ENCODE peak calls at places on chromosomes 12 and 14, in seven cellular contexts. C is CD4-positive, alpha-beta memory T cell; K is neuronal stem cell; T is left lung; Y is A673; E is thoracic aorta; F is heart left ventricle. O is an unnamed sample. For H3K9me3, the result is how much of the 10 kb centered on the place peaks cover.

GRCh38 chr12:38445040-38445439 is 128.5 kb downstream of the ALG10B start:
- DNase-seq in C (no peak), K (no peak), T (no peak), Y (no peak), E (no peak), F (no peak), O (no peak)

GRCh38 chr14:75654127-75654732 is 6.4 kb downstream of the ERG28 start:
- DNase-seq in C (peak), K (peak), T (peak), Y (peak), E (no peak), F (peak), O (peak)

GRCh38 chr14:92471919-92472318 is 41.7 kb upstream of the RIN3 start:
- DNase-seq in C (no peak), K (no peak), T (no peak), Y (no peak), E (no peak), F (no peak), O (no peak)

GRCh38 chr14:25014440-25014839 is 35.5 kb downstream of the STXBP6 start:
- DNase-seq in C (no peak), K (no peak), T (no peak), Y (no peak), E (no peak), F (no peak), O (no peak)

GRCh38 chr12:26832817-26833691 is at the start of gene ITPR2:
- DNase-seq in C (peak), K (peak), T (peak), Y (peak), E (peak), F (peak), O (peak)

GRCh38 chr12:79217306-79217705 is 352.7 kb downstream of the SYT1 start:
- DNase-seq in C (no peak), K (no peak), T (no peak), Y (no peak), E (no peak), F (no peak), O (no peak)

GRCh38 chr12:68733661-68734071 is 12.3 kb upstream of the SLC35E3 start:
- DNase-seq in C (no peak), K (no peak), T (no peak), Y (no peak), E (no peak), F (no peak), O (no peak)

GRCh38 chr14:23567186-23568020 is at the start of gene AP1G2:
- DNase-seq in C (peak), K (peak), T (peak), Y (peak), E (no peak), F (peak), O (peak)

GRCh38 chr12:38053655-38054464 is 262.7 kb upstream of the ALG10B start:
- DNase-seq in C (no peak), K (no peak), T (peak), Y (no peak), E (no peak), F (no peak), O (no peak)

GRCh38 chr12:115598827-115599226 is 678.7 kb downstream of the MED13L start:
- DNase-seq in C (no peak), K (no peak), T (no peak), Y (peak), E (no peak), F (peak), O (no peak)

GRCh38 chr14:89958966-89959365 is 3.2 kb downstream of the TDP1 start:
- DNase-seq in C (no peak), K (no peak), T (no peak), Y (no peak), E (no peak), F (no peak), O (no peak)

GRCh38 chr14:90722590-90722989 is 93.6 kb downstream of the TTC7B start:
- DNase-seq in C (no peak), K (no peak), T (no peak), Y (no peak), E (no peak), F (no peak), O (no peak)

GRCh38 chr12:97148941-97149559 is 242.0 kb downstream of the NEDD1 start:
- DNase-seq in C (peak), K (no peak), T (peak), Y (peak), E (no peak), F (peak), O (peak)

GRCh38 chr14:100871234-100872186 is 32.0 kb downstream of the RTL1 start:
- DNase-seq in C (no peak), K (no peak), T (peak), Y (peak), E (no peak), F (no peak), O (no peak)

GRCh38 chr12:103169-103981 is 36.8 kb downstream of the IQSEC3 start:
- DNase-seq in C (no peak), K (peak), T (no peak), Y (no peak), E (no peak), F (no peak), O (no peak)

GRCh38 chr12:115444336-115444735 is 760.4 kb upstream of the TBX3 start:
- DNase-seq in C (no peak), K (no peak), T (no peak), Y (no peak), E (no peak), F (no peak), O (no peak)

GRCh38 chr12:95959107-95959506 is 16.0 kb downstream of the AMDHD1 start:
- DNase-seq in C (no peak), K (no peak), T (no peak), Y (peak), E (no peak), F (no peak), O (no peak)

GRCh38 chr12:68539615-68539952 is 71.1 kb upstream of the RAP1B start:
- DNase-seq in C (no peak), K (no peak), T (no peak), Y (no peak), E (no peak), F (no peak), O (no peak)

GRCh38 chr12:48917857-48918537 is 7.3 kb downstream of the FKBP11 start:
- DNase-seq in C (peak), K (no peak), T (no peak), Y (no peak), E (no peak), F (no peak), O (peak)

GRCh38 chr14:53128303-53128702 is 24.8 kb downstream of the DDHD1 start:
- DNase-seq in C (no peak), K (no peak), T (no peak), Y (no peak), E (no peak), F (no peak), O (no peak)
- H3K9me3 ChIP-seq in C (under half), K (under half), T (under half), Y (under half), E (under half), F (under half), O (under half)

DNA sequence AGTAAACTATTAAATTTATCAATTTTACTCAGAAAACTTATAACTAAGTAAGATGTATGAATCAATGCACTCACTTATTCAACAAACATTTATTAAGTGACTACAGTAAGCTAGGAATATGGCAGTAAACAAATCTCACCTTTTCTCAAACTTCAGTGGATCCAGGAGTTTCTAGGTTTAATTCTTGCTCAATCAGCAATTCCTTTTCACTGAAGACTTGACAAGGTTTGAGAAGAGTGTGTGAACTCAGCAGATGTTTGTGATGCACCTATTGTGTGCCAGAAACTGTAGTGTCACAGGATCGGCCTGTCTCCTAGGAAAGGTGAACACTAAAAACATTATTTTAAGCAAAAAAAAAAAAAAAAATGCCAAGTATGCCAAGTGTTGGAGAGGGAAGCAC is 167.8 kb downstream of the ALG10 start:
- DNase-seq in C (no peak), K (no peak), T (no peak), Y (no peak), E (no peak), F (no peak), O (no peak)
- H3K9me3 ChIP-seq in C (under half), K (under half), T (under half), Y (under half), E (under half), F (under half), O (under half)

DNA sequence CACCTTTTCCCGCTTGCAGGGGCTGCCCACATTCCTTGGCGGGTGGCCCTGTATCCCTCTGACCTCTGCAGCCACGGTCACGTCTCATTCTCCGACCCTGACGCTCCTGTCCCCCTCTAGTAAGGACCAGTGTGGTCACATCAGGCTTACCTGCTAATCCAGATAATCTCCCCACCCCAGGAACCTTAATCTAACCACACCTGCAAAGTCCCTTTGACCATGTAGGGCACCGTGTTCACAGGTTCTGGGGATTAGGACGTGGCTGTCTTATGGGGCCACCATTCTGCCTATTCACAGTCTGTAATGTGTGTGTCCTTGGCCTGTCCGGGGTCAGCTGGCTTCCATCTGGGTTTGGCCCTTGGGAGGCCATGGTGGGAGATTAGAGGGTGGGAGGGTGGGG is 368.9 kb downstream of the AACS start:
- DNase-seq in C (no peak), K (no peak), T (no peak), Y (no peak), E (no peak), F (no peak), O (no peak)
- H3K9me3 ChIP-seq in C (under half), K (under half), T (under half), Y (under half), E (under half), F (under half), O (under half)

GRCh38 chr12:130803707-130804106 is 35.3 kb downstream of the STX2 start:
- DNase-seq in C (no peak), K (no peak), T (no peak), Y (no peak), E (no peak), F (no peak), O (no peak)

GRCh38 chr12:130804216-130804615 is 34.8 kb downstream of the STX2 start:
- DNase-seq in C (no peak), K (no peak), T (no peak), Y (no peak), E (no peak), F (no peak), O (no peak)

GRCh38 chr12:130799051-130799450 is 40.0 kb downstream of the STX2 start:
- DNase-seq in C (no peak), K (no peak), T (no peak), Y (no peak), E (no peak), F (no peak), O (no peak)

GRCh38 chr12:130796985-130797686 is 41.9 kb downstream of the STX2 start:
- DNase-seq in C (peak), K (no peak), T (no peak), Y (no peak), E (no peak), F (no peak), O (no peak)

DNA sequence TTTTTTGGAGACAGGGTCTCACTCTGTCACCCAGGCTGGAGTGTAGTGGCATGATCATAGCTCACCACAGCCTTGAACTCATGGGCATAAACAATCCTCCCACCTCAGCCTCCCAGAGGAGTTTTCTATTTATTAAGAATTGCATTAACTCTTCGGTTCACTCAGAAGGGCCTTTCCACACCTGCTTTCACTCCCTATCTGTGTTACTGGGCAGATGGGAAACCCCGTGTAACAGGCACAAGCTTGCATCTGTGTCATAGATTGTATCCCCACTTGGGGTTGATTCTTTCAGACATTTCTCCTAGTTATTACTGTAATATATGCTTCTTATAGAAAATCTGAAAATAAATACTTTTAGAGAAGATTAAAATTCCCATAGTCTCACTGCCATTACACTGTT is 38.7 kb downstream of the STX2 start:
- DNase-seq in C (no peak), K (no peak), T (no peak), Y (no peak), E (no peak), F (no peak), O (no peak)
- H3K9me3 ChIP-seq in C (under half), K (under half), T (under half), Y (under half), E (under half), F (under half), O (under half)

GRCh38 chr12:12648951-12649650 is 37.4 kb downstream of the CREBL2 start:
- DNase-seq in C (no peak), K (no peak), T (no peak), Y (no peak), E (no peak), F (no peak), O (no peak)
- H3K9me3 ChIP-seq in C (under half), K (under half), T (under half), Y (under half), E (under half), F (under half), O (under half)

DNA sequence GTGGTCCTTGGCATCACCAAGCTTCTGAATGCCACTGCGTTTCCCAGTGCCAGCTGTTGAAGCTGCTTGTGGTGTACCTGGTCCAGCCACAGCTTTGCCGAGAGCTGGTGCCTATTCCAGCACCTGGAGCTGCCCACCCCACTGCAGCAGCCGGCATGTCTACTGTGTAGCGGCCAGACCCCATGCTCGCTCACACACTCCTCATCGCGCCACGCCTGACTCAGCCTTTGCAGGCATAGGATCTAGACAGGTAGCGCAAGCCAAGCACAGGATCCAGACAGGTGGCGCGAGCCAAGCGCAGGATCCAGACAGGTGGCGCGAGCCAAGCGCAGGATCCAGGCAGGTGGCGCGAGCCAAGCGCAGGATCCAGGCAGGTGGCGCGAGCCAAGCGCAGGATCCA is 11.6 kb upstream of the ZNF605 start:
- DNase-seq in C (no peak), K (no peak), T (no peak), Y (no peak), E (no peak), F (no peak), O (no peak)
- H3K9me3 ChIP-seq in C (under half), K (under half), T (half or more), Y (under half), E (under half), F (under half), O (under half)